ENCODE peak calls at places on chromosomes 16 and 17, in seven cellular contexts. One of them, this sample, is unnamed.

GRCh38 chr16:50879873-50880695 is 138.2 kb downstream of the CYLD start:
- DNase-seq in LoVo: no peak
- DNase-seq in iPS DF 6.9: peak
- DNase-seq in CD8-positive, alpha-beta memory T cell: no peak
- DNase-seq in Calu3: peak
- DNase-seq in NCI-H187 treated with DMSO at 0.1 percent for 48 hours: no peak
- DNase-seq in HT-29: no peak
- DNase-seq in this sample: no peak

GRCh38 chr17:47292206-47292605 is 31.5 kb upstream of the EFCAB13 start:
- DNase-seq in NCI-H187 treated with DMSO at 0.1 percent for 48 hours: no peak
- DNase-seq in LoVo: no peak
- DNase-seq in iPS DF 6.9: no peak
- DNase-seq in HT-29: no peak
- DNase-seq in Calu3: no peak
- DNase-seq in CD8-positive, alpha-beta memory T cell: no peak
- DNase-seq in this sample: no peak

GRCh38 chr16:55502801-55503366 is 6.0 kb upstream of the LPCAT2 start:
- DNase-seq in Calu3: peak
- DNase-seq in LoVo: peak
- DNase-seq in NCI-H187 treated with DMSO at 0.1 percent for 48 hours: peak
- DNase-seq in HT-29: peak
- DNase-seq in CD8-positive, alpha-beta memory T cell: no peak
- DNase-seq in iPS DF 6.9: no peak
- DNase-seq in this sample: peak

GRCh38 chr16:84788968-84789371 is 30.8 kb upstream of the CRISPLD2 start:
- DNase-seq in HT-29: no peak
- DNase-seq in CD8-positive, alpha-beta memory T cell: no peak
- DNase-seq in NCI-H187 treated with DMSO at 0.1 percent for 48 hours: no peak
- DNase-seq in Calu3: no peak
- DNase-seq in iPS DF 6.9: no peak
- DNase-seq in LoVo: no peak
- DNase-seq in this sample: no peak

GRCh38 chr17:8857919-8858318 is 9.6 kb downstream of the PIK3R6 start:
- DNase-seq in CD8-positive, alpha-beta memory T cell: no peak
- DNase-seq in LoVo: no peak
- DNase-seq in NCI-H187 treated with DMSO at 0.1 percent for 48 hours: no peak
- DNase-seq in HT-29: no peak
- DNase-seq in iPS DF 6.9: no peak
- DNase-seq in Calu3: no peak
- DNase-seq in this sample: no peak

GRCh38 chr16:29678691-29679267 is at the start of gene QPRT:
- DNase-seq in iPS DF 6.9: no peak
- DNase-seq in Calu3: no peak
- DNase-seq in CD8-positive, alpha-beta memory T cell: no peak
- DNase-seq in LoVo: no peak
- DNase-seq in NCI-H187 treated with DMSO at 0.1 percent for 48 hours: no peak
- DNase-seq in HT-29: peak
- DNase-seq in this sample: no peak

GRCh38 chr17:20948984-20949777 is 93.6 kb downstream of the USP22 start:
- DNase-seq in LoVo: no peak
- DNase-seq in CD8-positive, alpha-beta memory T cell: no peak
- DNase-seq in Calu3: no peak
- DNase-seq in HT-29: no peak
- DNase-seq in NCI-H187 treated with DMSO at 0.1 percent for 48 hours: no peak
- DNase-seq in iPS DF 6.9: no peak
- DNase-seq in this sample: no peak

GRCh38 chr17:42459256-42459982 is 741 bp downstream of the ATP6V0A1 start:
- DNase-seq in CD8-positive, alpha-beta memory T cell: no peak
- DNase-seq in LoVo: peak
- DNase-seq in Calu3: peak
- DNase-seq in iPS DF 6.9: no peak
- DNase-seq in HT-29: peak
- DNase-seq in NCI-H187 treated with DMSO at 0.1 percent for 48 hours: no peak
- DNase-seq in this sample: peak

This sample was measured in coronary artery.